ENCODE peak calls at places on chromosomes 12 and 14, in four cellular contexts. G is IMR-90, U is heart right ventricle, O is neural crest cell. M is an unnamed sample.

GRCh38 chr12:11697670-11698387 is 48.4 kb downstream of the ETV6 start:
- DNase-seq in G (peak), U (no peak), O (no peak), M (no peak)

GRCh38 chr12:130192667-130193345 is 30.5 kb downstream of the FZD10 start:
- DNase-seq in G (no peak), U (no peak), O (no peak), M (no peak)

GRCh38 chr14:54606631-54607133 is 39.8 kb downstream of the SAMD4A start:
- DNase-seq in G (peak), U (peak), O (no peak), M (no peak)

GRCh38 chr12:70660620-70661219 is 23.5 kb upstream of the PTPRB start:
- DNase-seq in G (peak), U (peak), O (no peak), M (no peak)

GRCh38 chr12:117595751-117596150 is 234.3 kb upstream of the NOS1 start:
- DNase-seq in G (no peak), U (no peak), O (no peak), M (no peak)

GRCh38 chr12:5718680-5719079 is 226.4 kb downstream of the ANO2 start:
- DNase-seq in G (no peak), U (peak), O (no peak), M (no peak)

GRCh38 chr14:100106260-100106659 is 41.0 kb downstream of the EVL start:
- DNase-seq in G (no peak), U (no peak), O (no peak), M (no peak)

GRCh38 chr12:81598205-81598604 is 160.9 kb downstream of the PPFIA2 start:
- DNase-seq in G (no peak), U (no peak), O (no peak), M (no peak)

GRCh38 chr12:44765796-44766195 is 110.3 kb downstream of the NELL2 start:
- DNase-seq in G (no peak), U (no peak), O (no peak), M (no peak)

GRCh38 chr12:1914116-1914911 is 4.1 kb downstream of the CACNA2D4 start:
- DNase-seq in G (no peak), U (no peak), O (peak), M (no peak)

GRCh38 chr12:93565760-93566159 is 6.7 kb upstream of the SOCS2 start:
- DNase-seq in G (no peak), U (no peak), O (no peak), M (no peak)

GRCh38 chr14:101010293-101010692 is 106.8 kb upstream of the RTL1 start:
- DNase-seq in G (no peak), U (no peak), O (no peak), M (no peak)

GRCh38 chr14:55913324-55914035 is 204.7 kb upstream of the PELI2 start:
- DNase-seq in G (peak), U (no peak), O (no peak), M (no peak)

GRCh38 chr12:8609061-8609570 is 3.5 kb downstream of the AICDA start:
- DNase-seq in G (peak), U (no peak), O (peak), M (peak)

GRCh38 chr12:54394281-54394719 is 9.8 kb upstream of the ZNF385A start:
- DNase-seq in G (peak), U (no peak), O (peak), M (peak)

GRCh38 chr12:130195776-130196175 is 33.5 kb downstream of the FZD10 start:
- DNase-seq in G (no peak), U (no peak), O (no peak), M (no peak)

GRCh38 chr14:90733139-90733808 is 83.0 kb downstream of the TTC7B start:
- DNase-seq in G (no peak), U (no peak), O (no peak), M (no peak)

GRCh38 chr12:121278450-121279375 is 17.8 kb downstream of the CAMKK2 start:
- DNase-seq in G (peak), U (peak), O (no peak), M (no peak)